ENCODE peak calls at places on chromosomes 11 and 22, in seven cellular contexts. N, F, Y, X, Z, C and A are unnamed samples.

GRCh38 chr11:124766156-124766555 is 4.1 kb upstream of the ESAM start:
- DNase-seq in Y (peak), N (no peak), F (no peak), X (no peak), Z (peak), C (no peak), A (no peak)

GRCh38 chr11:1083621-1084551 is 9.2 kb downstream of the MUC2 start:
- DNase-seq in Z (no peak), C (no peak), F (no peak), X (peak), N (peak), Y (no peak), A (no peak)

GRCh38 chr22:21703684-21704316 is 31.8 kb downstream of the YPEL1 start:
- DNase-seq in X (no peak), F (no peak), N (no peak), Z (no peak), C (no peak), Y (no peak), A (no peak)

GRCh38 chr11:63549411-63549810 is 12.8 kb downstream of the PLAAT4 start:
- DNase-seq in N (no peak), Z (no peak), Y (no peak), X (no peak), F (no peak), C (no peak), A (no peak)

GRCh38 chr11:35814026-35814425 is 129.8 kb upstream of the LDLRAD3 start:
- DNase-seq in Z (no peak), C (no peak), N (no peak), F (no peak), X (no peak), Y (no peak), A (no peak)

GRCh38 chr22:23248583-23248982 is 68.3 kb downstream of the BCR start:
- DNase-seq in C (no peak), F (peak), N (no peak), Z (peak), X (no peak), Y (no peak), A (no peak)

GRCh38 chr11:29255401-29255800 is 761.4 kb downstream of the KCNA4 start:
- DNase-seq in X (no peak), Y (no peak), C (no peak), F (no peak), Z (no peak), N (no peak), A (no peak)

GRCh38 chr22:44316393-44317162 is 3.8 kb upstream of the SHISAL1 start:
- DNase-seq in C (no peak), X (no peak), Y (no peak), N (no peak), F (no peak), Z (no peak), A (no peak)

GRCh38 chr22:49023879-49024774 is 803.5 kb downstream of the BRD1 start:
- DNase-seq in C (no peak), Z (no peak), Y (no peak), F (no peak), X (no peak), N (peak), A (no peak)

GRCh38 chr11:12090761-12091261 is 19.6 kb upstream of the MICAL2 start:
- DNase-seq in Y (peak), Z (no peak), X (no peak), N (peak), C (peak), F (peak), A (no peak)

GRCh38 chr11:82927264-82927880 is 25.8 kb downstream of the DDIAS start:
- DNase-seq in X (no peak), C (no peak), Y (peak), Z (peak), F (no peak), N (no peak), A (no peak)

GRCh38 chr11:132335311-132335710 is 964.9 kb downstream of the NTM start:
- DNase-seq in Y (no peak), N (no peak), F (no peak), X (no peak), Z (no peak), C (no peak), A (no peak)

GRCh38 chr22:16717699-16718558 is 107.3 kb downstream of the XKR3 start:
- DNase-seq in Y (no peak), Z (no peak), N (no peak), X (no peak), C (no peak), F (no peak), A (no peak)

GRCh38 chr11:115222218-115222862 is 281.9 kb downstream of the CADM1 start:
- DNase-seq in Z (peak), F (no peak), C (peak), Y (peak), N (no peak), X (no peak), A (no peak)

GRCh38 chr11:133531971-133532651 is at the start of gene OPCML:
- DNase-seq in X (no peak), N (no peak), Y (no peak), F (no peak), Z (no peak), C (no peak), A (no peak)

GRCh38 chr11:31757245-31757835 is 53.8 kb downstream of the PAX6 start:
- DNase-seq in X (no peak), Z (no peak), N (no peak), F (no peak), C (no peak), Y (no peak), A (no peak)

GRCh38 chr22:30460147-30460546 is 11.7 kb downstream of the SEC14L3 start:
- DNase-seq in N (no peak), Y (peak), C (peak), X (no peak), Z (no peak), F (peak), A (no peak)

GRCh38 chr11:9726313-9727022 is 62.6 kb downstream of the SWAP70 start:
- DNase-seq in C (no peak), X (no peak), F (no peak), N (no peak), Y (peak), Z (peak), A (no peak)

GRCh38 chr11:59418151-59418550 is 8.1 kb downstream of the OR5A2 start:
- DNase-seq in Y (no peak), N (no peak), C (no peak), F (no peak), X (no peak), Z (no peak), A (no peak)

GRCh38 chr11:11843233-11843632 is 1.5 kb downstream of the USP47 start:
- DNase-seq in C (no peak), X (no peak), N (no peak), Y (peak), Z (peak), F (no peak), A (no peak)

GRCh38 chr22:23878219-23878618 is 16.0 kb upstream of the MIF start:
- DNase-seq in F (no peak), X (no peak), Z (no peak), C (no peak), Y (no peak), N (no peak), A (no peak)

GRCh38 chr11:91871791-91872190 is 352.8 kb upstream of the FAT3 start:
- DNase-seq in C (peak), N (no peak), F (no peak), Z (no peak), X (no peak), Y (no peak), A (no peak)

GRCh38 chr11:100602716-100603115 is 84.4 kb upstream of the ARHGAP42 start:
- DNase-seq in N (no peak), F (no peak), Z (no peak), C (no peak), X (no peak), Y (no peak), A (no peak)

GRCh38 chr22:19075404-19075803 is 46.8 kb downstream of the DGCR2 start:
- DNase-seq in Y (no peak), X (no peak), F (no peak), C (no peak), Z (no peak), N (no peak), A (no peak)

GRCh38 chr11:6611092-6612007 is 666 bp downstream of the TAF10 start:
- DNase-seq in F (no peak), N (peak), Z (no peak), Y (no peak), C (peak), X (peak), A (no peak)

GRCh38 chr22:38924197-38924952 is 33.0 kb upstream of the APOBEC3A start:
- DNase-seq in X (peak), N (peak), Y (peak), C (peak), Z (peak), F (peak), A (no peak)

GRCh38 chr22:44648821-44649566 is 53.0 kb upstream of the PRR5 start:
- DNase-seq in Y (no peak), X (peak), Z (no peak), C (peak), F (no peak), N (peak), A (no peak)

GRCh38 chr11:61701298-61701993 is 21.3 kb downstream of the DAGLA start:
- DNase-seq in N (no peak), X (no peak), Y (peak), C (peak), Z (peak), F (no peak), A (no peak)

GRCh38 chr11:72736452-72737069 is 15.6 kb downstream of the ARAP1 start:
- DNase-seq in Y (peak), C (no peak), X (no peak), Z (no peak), N (no peak), F (no peak), A (no peak)

GRCh38 chr11:72737341-72737740 is 14.9 kb downstream of the ARAP1 start:
- DNase-seq in N (no peak), C (no peak), Y (no peak), X (no peak), Z (no peak), F (no peak), A (no peak)

GRCh38 chr11:72738199-72739141 is 13.7 kb downstream of the ARAP1 start:
- DNase-seq in F (peak), Y (no peak), N (peak), Z (no peak), C (no peak), X (no peak), A (no peak)

GRCh38 chr11:72732329-72732728 is 19.9 kb downstream of the ARAP1 start:
- DNase-seq in F (no peak), Y (no peak), C (no peak), Z (no peak), X (no peak), N (no peak), A (no peak)

GRCh38 chr11:72735495-72736027 is 16.6 kb downstream of the ARAP1 start:
- DNase-seq in Z (peak), Y (peak), N (no peak), X (no peak), F (no peak), C (no peak), A (no peak)
- TF ChIP-seq EP300 in Z (no peak), Y (no peak), N (no peak), X (no peak), F (no peak), C (no peak), A (no peak)

GRCh38 chr11:119206512-119207299 is 567 bp downstream of the CBL start:
- DNase-seq in Z (no peak), F (no peak), N (peak), X (peak), Y (no peak), C (peak), A (no peak)

GRCh38 chr11:119205080-119205479 is 1.1 kb upstream of the CBL start:
- DNase-seq in F (no peak), N (no peak), Y (no peak), C (no peak), X (no peak), Z (no peak), A (no peak)

GRCh38 chr11:119207607-119208006 is 1.5 kb downstream of the CBL start:
- DNase-seq in C (no peak), Z (no peak), Y (no peak), N (no peak), F (no peak), X (no peak), A (no peak)

GRCh38 chr11:119207300-119207570 is 1.1 kb downstream of the CBL start:
- DNase-seq in X (no peak), F (no peak), Z (no peak), C (no peak), Y (no peak), N (no peak), A (no peak)

DNA sequence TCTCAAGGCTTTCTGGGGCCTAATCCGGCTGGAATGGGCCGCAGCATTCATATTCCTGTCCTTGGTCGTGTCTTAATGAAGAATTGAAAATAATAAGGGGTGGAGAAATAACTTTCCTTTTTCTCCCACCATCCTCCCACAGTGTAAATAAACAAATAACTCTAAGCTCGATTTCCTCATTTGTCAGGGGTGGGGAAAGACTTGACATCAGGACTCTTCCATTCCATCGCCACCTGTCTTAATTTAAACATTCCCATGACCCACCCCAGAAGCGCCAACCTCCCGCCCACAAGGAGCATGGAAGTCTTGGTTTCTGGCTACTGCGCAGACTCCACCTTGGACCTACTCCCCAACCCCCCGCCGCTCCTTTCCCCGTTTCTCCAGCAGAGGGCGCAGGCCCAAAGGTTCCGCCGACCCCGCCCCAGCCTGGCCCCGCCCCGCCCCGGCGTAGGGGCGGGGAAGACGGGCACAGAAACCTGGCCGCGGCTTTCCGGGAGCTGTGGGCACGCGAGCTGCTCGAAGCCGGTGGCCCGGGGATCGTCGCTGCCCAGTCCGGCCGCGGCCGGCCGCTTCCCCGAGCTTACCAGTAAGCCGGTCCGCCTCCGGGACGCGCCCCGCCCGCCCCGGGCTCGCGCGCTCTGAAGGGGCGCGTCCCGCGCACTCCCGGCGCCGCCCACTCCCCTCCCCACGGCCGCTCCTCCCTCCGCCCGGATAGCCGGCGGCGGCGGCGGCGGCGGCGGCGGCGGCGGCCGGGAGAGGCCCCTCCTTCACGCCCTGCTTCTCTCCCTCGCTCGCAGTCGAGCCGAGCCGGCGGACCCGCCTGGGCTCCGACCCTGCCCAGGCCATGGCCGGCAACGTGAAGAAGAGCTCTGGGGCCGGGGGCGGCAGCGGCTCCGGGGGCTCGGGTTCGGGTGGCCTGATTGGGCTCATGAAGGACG is at the start of gene CBL:
- DNase-seq in F (peak), Y (peak), Z (peak), N (peak), C (peak), X (peak), A (peak)
- TF ChIP-seq EP300 in F (no peak), Y (no peak), Z (no peak), N (no peak), C (no peak), X (no peak), A (no peak)

GRCh38 chr11:79439430-79439892 is 1.4 kb downstream of the TENM4 start:
- DNase-seq in F (no peak), N (no peak), X (peak), Y (no peak), Z (no peak), C (no peak), A (no peak)

GRCh38 chr11:79438631-79439429 is 2.0 kb downstream of the TENM4 start:
- DNase-seq in C (peak), X (peak), Z (no peak), F (no peak), N (peak), Y (no peak), A (no peak)

GRCh38 chr11:79440451-79441158 is at the start of gene TENM4:
- DNase-seq in Y (peak), F (peak), C (peak), Z (no peak), X (peak), N (peak), A (no peak)

GRCh38 chr11:79439893-79440450 is 858 bp downstream of the TENM4 start:
- DNase-seq in X (peak), N (peak), Y (no peak), F (no peak), C (no peak), Z (no peak), A (no peak)

GRCh38 chr11:79441159-79441875 is 487 bp upstream of the TENM4 start:
- DNase-seq in N (no peak), Z (no peak), F (no peak), X (peak), C (no peak), Y (no peak), A (no peak)
- TF ChIP-seq EP300 in N (no peak), Z (no peak), F (no peak), X (no peak), C (no peak), Y (no peak), A (no peak)

DNA sequence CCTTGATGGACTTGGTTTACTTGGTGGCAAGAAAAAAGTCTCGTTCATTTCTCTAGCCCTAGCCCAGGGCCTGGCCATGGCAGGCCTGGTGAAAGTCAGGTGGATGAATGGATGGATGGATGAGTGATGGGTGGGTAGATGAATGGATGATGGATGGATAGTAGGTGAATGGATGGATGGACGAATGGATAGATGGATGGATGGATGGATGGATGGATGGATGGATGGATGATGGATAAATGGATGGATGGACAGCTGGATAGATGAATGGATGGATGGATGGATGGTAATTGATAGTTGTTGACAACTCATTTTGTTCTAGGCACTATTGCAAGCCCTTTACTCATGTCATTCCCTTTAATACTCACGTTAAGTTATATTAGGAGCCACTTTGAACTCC is 86.1 kb upstream of the ANO1 start:
- DNase-seq in X (no peak), N (no peak), Y (no peak), F (no peak), Z (no peak), C (no peak), A (no peak)
- TF ChIP-seq EP300 in X (no peak), N (no peak), Y (no peak), F (no peak), Z (no peak), C (no peak), A (no peak)

DNA sequence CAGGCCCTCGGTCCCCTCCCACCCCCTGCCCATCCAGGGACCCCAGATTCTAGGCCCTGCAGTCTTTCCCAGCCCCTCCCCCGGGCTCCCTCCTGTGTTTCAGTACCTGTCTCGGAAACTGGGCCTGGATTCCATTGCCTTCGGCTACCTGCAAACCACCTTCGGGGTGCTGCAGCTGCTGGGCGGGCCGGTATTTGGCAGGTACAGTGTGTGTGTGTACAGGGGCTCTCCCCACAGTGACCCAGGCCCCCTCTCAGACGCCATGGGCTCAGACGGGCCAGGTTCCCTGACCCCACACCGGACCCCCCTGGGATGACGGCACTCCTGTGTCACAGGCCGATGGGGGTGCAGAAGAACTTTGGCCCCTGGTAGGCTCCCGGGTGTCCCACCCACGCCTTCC is 21.1 kb downstream of the PHLDA2 start:
- DNase-seq in X (no peak), N (no peak), F (no peak), Y (no peak), Z (no peak), C (no peak), A (no peak)
- TF ChIP-seq EP300 in X (no peak), N (no peak), F (no peak), Y (no peak), Z (no peak), C (no peak), A (no peak)

GRCh38 chr11:76856571-76856970 is 4.1 kb upstream of the ACER3 start:
- DNase-seq in F (no peak), C (no peak), X (no peak), Z (no peak), N (no peak), Y (no peak), A (no peak)
- TF ChIP-seq EP300 in F (no peak), C (no peak), X (no peak), Z (no peak), N (no peak), Y (no peak), A (no peak)

GRCh38 chr22:34303656-34304055 is 383.4 kb upstream of the LARGE1 start:
- DNase-seq in X (no peak), C (no peak), Z (no peak), F (no peak), Y (no peak), N (no peak), A (no peak)
- TF ChIP-seq EP300 in X (no peak), C (no peak), Z (no peak), F (no peak), Y (no peak), N (no peak), A (no peak)

GRCh38 chr11:128731041-128731663 is 37.3 kb downstream of the FLI1 start:
- DNase-seq in N (no peak), X (no peak), C (peak), F (no peak), Z (no peak), Y (no peak), A (no peak)

GRCh38 chr11:128734439-128735224 is 40.8 kb downstream of the FLI1 start:
- DNase-seq in Z (no peak), N (no peak), F (peak), X (no peak), C (peak), Y (no peak), A (no peak)

GRCh38 chr11:128735935-128736610 is 42.2 kb downstream of the FLI1 start:
- DNase-seq in X (no peak), Y (no peak), N (no peak), F (no peak), C (no peak), Z (no peak), A (no peak)

GRCh38 chr11:128733440-128734115 is 39.7 kb downstream of the FLI1 start:
- DNase-seq in X (no peak), N (no peak), Z (no peak), Y (no peak), C (peak), F (no peak), A (no peak)

GRCh38 chr11:128732471-128733277 is 38.8 kb downstream of the FLI1 start:
- DNase-seq in N (no peak), X (no peak), C (no peak), F (no peak), Z (no peak), Y (no peak), A (no peak)
- TF ChIP-seq EP300 in N (no peak), X (no peak), C (no peak), F (no peak), Z (no peak), Y (no peak), A (no peak)

GRCh38 chr11:87460842-87461637 is 423.3 kb downstream of the TMEM135 start:
- DNase-seq in C (no peak), X (no peak), Z (no peak), N (no peak), Y (no peak), F (no peak), A (peak)
- TF ChIP-seq EP300 in C (no peak), X (no peak), Z (no peak), N (no peak), Y (no peak), F (no peak), A (no peak)